ENCODE peak calls at places on chromosomes 11 and 22, in six cellular contexts. One of them, this sample, is unnamed.

GRCh38 chr11:5596611-5597201 is at the start of gene TRIM6:
- DNase-seq in GM18507: no peak
- DNase-seq in activated CD8-positive, alpha-beta T cell treated with anti-CD3 and anti-CD28 coated beads, Interleukin-2, amount 10 ng/mL, durations not matched to agents 7 days and 5 days: peak
- DNase-seq in AG09309: no peak
- DNase-seq in dorsolateral prefrontal cortex: peak
- DNase-seq in fibroblast of the conjunctiva: no peak
- DNase-seq in this sample: no peak

GRCh38 chr11:35146711-35147110 is 7.7 kb downstream of the CD44 start:
- DNase-seq in fibroblast of the conjunctiva: no peak
- DNase-seq in dorsolateral prefrontal cortex: no peak
- DNase-seq in GM18507: no peak
- DNase-seq in activated CD8-positive, alpha-beta T cell treated with anti-CD3 and anti-CD28 coated beads, Interleukin-2, amount 10 ng/mL, durations not matched to agents 7 days and 5 days: no peak
- DNase-seq in AG09309: no peak
- DNase-seq in this sample: no peak

GRCh38 chr11:33695051-33695566 is 5.5 kb downstream of the C11orf91 start:
- DNase-seq in AG09309: no peak
- DNase-seq in dorsolateral prefrontal cortex: no peak
- DNase-seq in activated CD8-positive, alpha-beta T cell treated with anti-CD3 and anti-CD28 coated beads, Interleukin-2, amount 10 ng/mL, durations not matched to agents 7 days and 5 days: no peak
- DNase-seq in GM18507: no peak
- DNase-seq in fibroblast of the conjunctiva: no peak
- DNase-seq in this sample: no peak

GRCh38 chr22:44684506-44685383 is 17.3 kb upstream of the PRR5 start:
- DNase-seq in activated CD8-positive, alpha-beta T cell treated with anti-CD3 and anti-CD28 coated beads, Interleukin-2, amount 10 ng/mL, durations not matched to agents 7 days and 5 days: peak
- DNase-seq in GM18507: peak
- DNase-seq in dorsolateral prefrontal cortex: peak
- DNase-seq in fibroblast of the conjunctiva: peak
- DNase-seq in AG09309: peak
- DNase-seq in this sample: peak

GRCh38 chr11:122747358-122747757 is 90.9 kb upstream of the CRTAM start:
- DNase-seq in fibroblast of the conjunctiva: no peak
- DNase-seq in GM18507: no peak
- DNase-seq in activated CD8-positive, alpha-beta T cell treated with anti-CD3 and anti-CD28 coated beads, Interleukin-2, amount 10 ng/mL, durations not matched to agents 7 days and 5 days: no peak
- DNase-seq in AG09309: no peak
- DNase-seq in dorsolateral prefrontal cortex: no peak
- DNase-seq in this sample: no peak

GRCh38 chr11:119062779-119063178 is 4.8 kb upstream of the VPS11 start:
- DNase-seq in fibroblast of the conjunctiva: peak
- DNase-seq in activated CD8-positive, alpha-beta T cell treated with anti-CD3 and anti-CD28 coated beads, Interleukin-2, amount 10 ng/mL, durations not matched to agents 7 days and 5 days: no peak
- DNase-seq in AG09309: no peak
- DNase-seq in dorsolateral prefrontal cortex: no peak
- DNase-seq in GM18507: no peak
- DNase-seq in this sample: no peak

GRCh38 chr11:83140691-83141455 is 16.1 kb upstream of the PCF11 start:
- DNase-seq in dorsolateral prefrontal cortex: no peak
- DNase-seq in activated CD8-positive, alpha-beta T cell treated with anti-CD3 and anti-CD28 coated beads, Interleukin-2, amount 10 ng/mL, durations not matched to agents 7 days and 5 days: no peak
- DNase-seq in AG09309: no peak
- DNase-seq in fibroblast of the conjunctiva: no peak
- DNase-seq in GM18507: no peak
- DNase-seq in this sample: no peak

GRCh38 chr11:69731110-69731509 is 27.3 kb upstream of the FGF19 start:
- DNase-seq in AG09309: no peak
- DNase-seq in GM18507: no peak
- DNase-seq in activated CD8-positive, alpha-beta T cell treated with anti-CD3 and anti-CD28 coated beads, Interleukin-2, amount 10 ng/mL, durations not matched to agents 7 days and 5 days: no peak
- DNase-seq in dorsolateral prefrontal cortex: no peak
- DNase-seq in fibroblast of the conjunctiva: no peak
- DNase-seq in this sample: no peak

GRCh38 chr11:69550846-69551245 is 69.4 kb downstream of the LINC01488 start:
- DNase-seq in AG09309: no peak
- DNase-seq in dorsolateral prefrontal cortex: no peak
- DNase-seq in GM18507: no peak
- DNase-seq in fibroblast of the conjunctiva: no peak
- DNase-seq in activated CD8-positive, alpha-beta T cell treated with anti-CD3 and anti-CD28 coated beads, Interleukin-2, amount 10 ng/mL, durations not matched to agents 7 days and 5 days: no peak
- DNase-seq in this sample: no peak

GRCh38 chr11:9137293-9138132 is 46.1 kb upstream of the SCUBE2 start:
- DNase-seq in AG09309: no peak
- DNase-seq in fibroblast of the conjunctiva: peak
- DNase-seq in activated CD8-positive, alpha-beta T cell treated with anti-CD3 and anti-CD28 coated beads, Interleukin-2, amount 10 ng/mL, durations not matched to agents 7 days and 5 days: peak
- DNase-seq in dorsolateral prefrontal cortex: peak
- DNase-seq in GM18507: peak
- DNase-seq in this sample: peak

GRCh38 chr11:115411114-115411513 is 93.1 kb downstream of the CADM1 start:
- DNase-seq in fibroblast of the conjunctiva: no peak
- DNase-seq in GM18507: no peak
- DNase-seq in activated CD8-positive, alpha-beta T cell treated with anti-CD3 and anti-CD28 coated beads, Interleukin-2, amount 10 ng/mL, durations not matched to agents 7 days and 5 days: no peak
- DNase-seq in dorsolateral prefrontal cortex: no peak
- DNase-seq in AG09309: no peak
- DNase-seq in this sample: no peak

GRCh38 chr11:68979931-68980775 is 633 bp downstream of the MRGPRD start:
- DNase-seq in dorsolateral prefrontal cortex: no peak
- DNase-seq in fibroblast of the conjunctiva: no peak
- DNase-seq in activated CD8-positive, alpha-beta T cell treated with anti-CD3 and anti-CD28 coated beads, Interleukin-2, amount 10 ng/mL, durations not matched to agents 7 days and 5 days: no peak
- DNase-seq in GM18507: no peak
- DNase-seq in AG09309: no peak
- DNase-seq in this sample: no peak

GRCh38 chr11:64250875-64251721 is at the start of gene PLCB3:
- DNase-seq in GM18507: peak
- DNase-seq in fibroblast of the conjunctiva: no peak
- DNase-seq in AG09309: no peak
- DNase-seq in activated CD8-positive, alpha-beta T cell treated with anti-CD3 and anti-CD28 coated beads, Interleukin-2, amount 10 ng/mL, durations not matched to agents 7 days and 5 days: peak
- DNase-seq in dorsolateral prefrontal cortex: no peak
- DNase-seq in this sample: peak

GRCh38 chr22:42601879-42602465 is 12.7 kb downstream of the POLDIP3 start:
- DNase-seq in fibroblast of the conjunctiva: no peak
- DNase-seq in GM18507: no peak
- DNase-seq in AG09309: no peak
- DNase-seq in dorsolateral prefrontal cortex: no peak
- DNase-seq in activated CD8-positive, alpha-beta T cell treated with anti-CD3 and anti-CD28 coated beads, Interleukin-2, amount 10 ng/mL, durations not matched to agents 7 days and 5 days: no peak
- DNase-seq in this sample: no peak

GRCh38 chr11:2687223-2687530 is 12.6 kb downstream of the KCNQ1OT1 start:
- DNase-seq in fibroblast of the conjunctiva: no peak
- DNase-seq in GM18507: no peak
- DNase-seq in dorsolateral prefrontal cortex: no peak
- DNase-seq in activated CD8-positive, alpha-beta T cell treated with anti-CD3 and anti-CD28 coated beads, Interleukin-2, amount 10 ng/mL, durations not matched to agents 7 days and 5 days: no peak
- DNase-seq in AG09309: no peak
- DNase-seq in this sample: no peak

GRCh38 chr22:45804986-45805325 is 133.3 kb downstream of the ATXN10 start:
- DNase-seq in dorsolateral prefrontal cortex: no peak
- DNase-seq in activated CD8-positive, alpha-beta T cell treated with anti-CD3 and anti-CD28 coated beads, Interleukin-2, amount 10 ng/mL, durations not matched to agents 7 days and 5 days: no peak
- DNase-seq in AG09309: peak
- DNase-seq in GM18507: no peak
- DNase-seq in fibroblast of the conjunctiva: peak
- DNase-seq in this sample: no peak

GRCh38 chr11:74673956-74674355 is 57.3 kb downstream of the CHRDL2 start:
- DNase-seq in AG09309: no peak
- DNase-seq in fibroblast of the conjunctiva: no peak
- DNase-seq in dorsolateral prefrontal cortex: no peak
- DNase-seq in GM18507: no peak
- DNase-seq in activated CD8-positive, alpha-beta T cell treated with anti-CD3 and anti-CD28 coated beads, Interleukin-2, amount 10 ng/mL, durations not matched to agents 7 days and 5 days: no peak
- DNase-seq in this sample: no peak

GRCh38 chr11:4916581-4916980 is 2.6 kb downstream of the OR51G2 start:
- DNase-seq in dorsolateral prefrontal cortex: no peak
- DNase-seq in GM18507: no peak
- DNase-seq in AG09309: no peak
- DNase-seq in activated CD8-positive, alpha-beta T cell treated with anti-CD3 and anti-CD28 coated beads, Interleukin-2, amount 10 ng/mL, durations not matched to agents 7 days and 5 days: no peak
- DNase-seq in fibroblast of the conjunctiva: no peak
- DNase-seq in this sample: no peak

GRCh38 chr22:23705358-23705757 is 14.5 kb downstream of the RGL4 start:
- DNase-seq in dorsolateral prefrontal cortex: no peak
- DNase-seq in GM18507: no peak
- DNase-seq in activated CD8-positive, alpha-beta T cell treated with anti-CD3 and anti-CD28 coated beads, Interleukin-2, amount 10 ng/mL, durations not matched to agents 7 days and 5 days: peak
- DNase-seq in fibroblast of the conjunctiva: no peak
- DNase-seq in AG09309: no peak
- DNase-seq in this sample: no peak

GRCh38 chr22:36147196-36147788 is 13.3 kb downstream of the APOL3 start:
- DNase-seq in AG09309: no peak
- DNase-seq in fibroblast of the conjunctiva: no peak
- DNase-seq in GM18507: no peak
- DNase-seq in activated CD8-positive, alpha-beta T cell treated with anti-CD3 and anti-CD28 coated beads, Interleukin-2, amount 10 ng/mL, durations not matched to agents 7 days and 5 days: no peak
- DNase-seq in dorsolateral prefrontal cortex: no peak
- DNase-seq in this sample: no peak

GRCh38 chr11:34585870-34586654 is 34.8 kb upstream of the EHF start:
- DNase-seq in fibroblast of the conjunctiva: peak
- DNase-seq in GM18507: peak
- DNase-seq in AG09309: peak
- DNase-seq in dorsolateral prefrontal cortex: no peak
- DNase-seq in activated CD8-positive, alpha-beta T cell treated with anti-CD3 and anti-CD28 coated beads, Interleukin-2, amount 10 ng/mL, durations not matched to agents 7 days and 5 days: no peak
- DNase-seq in this sample: peak

This sample was measured in memory B cell.